ENCODE peak calls at places on chromosome 22, in five cellular contexts. Q is adipocyte; O is CD8-positive, alpha-beta memory T cell; Z is activated CD8-positive, alpha-beta memory T cell treated with anti-CD3 and anti-CD28 coated beads for 4 hours; F is glutamatergic neuron. C is an unnamed sample.

GRCh38 chr22:42868751-42869251 is 11.7 kb upstream of the ARFGAP3 start:
- DNase-seq in Q (no peak), O (no peak), Z (no peak), F (no peak), C (peak)

GRCh38 chr22:46582281-46582811 is 37.8 kb upstream of the GRAMD4 start:
- DNase-seq in Q (no peak), O (no peak), Z (no peak), F (no peak), C (no peak)

GRCh38 chr22:46823654-46824053 is 61.2 kb downstream of the TBC1D22A start:
- DNase-seq in Q (no peak), O (no peak), Z (no peak), F (no peak), C (peak)

GRCh38 chr22:34111210-34111824 is 191.0 kb upstream of the LARGE1 start:
- DNase-seq in Q (peak), O (no peak), Z (no peak), F (peak), C (no peak)

GRCh38 chr22:19576460-19577421 is 52.5 kb upstream of the CLDN5 start:
- DNase-seq in Q (peak), O (no peak), Z (peak), F (peak), C (no peak)

GRCh38 chr22:50032941-50033601 is 20.5 kb upstream of the IL17REL start:
- DNase-seq in Q (no peak), O (no peak), Z (no peak), F (no peak), C (no peak)

GRCh38 chr22:23289851-23290724 is 109.8 kb downstream of the BCR start:
- DNase-seq in Q (peak), O (peak), Z (peak), F (peak), C (peak)

GRCh38 chr22:17235149-17235655 is 16.0 kb upstream of the ADA2 start:
- DNase-seq in Q (no peak), O (no peak), Z (no peak), F (no peak), C (no peak)

GRCh38 chr22:23682082-23682481 is 8.7 kb upstream of the RGL4 start:
- DNase-seq in Q (no peak), O (no peak), Z (no peak), F (no peak), C (no peak)

GRCh38 chr22:41925783-41926460 is 684 bp downstream of the TNFRSF13C start:
- DNase-seq in Q (peak), O (peak), Z (peak), F (peak), C (no peak)

C was measured in ascending aorta.